ENCODE peak calls at places on chromosomes 5 and 9, in eight cellular contexts. One of them, this sample, is unnamed.

GRCh38 chr9:38687389-38687842 is 32.5 kb downstream of the FAM240B start:
- DNase-seq in upper lobe of left lung: peak; percentile 83
- DNase-seq in spleen: peak; percentile 82
- DNase-seq in prostate gland: peak; percentile 66
- DNase-seq in esophagus muscularis mucosa: no peak
- DNase-seq in SK-N-SH: no peak
- DNase-seq in HCT116: peak; percentile 42
- DNase-seq in sigmoid colon: peak; percentile 72
- DNase-seq in this sample: no peak

GRCh38 chr9:80701061-80701460 is 988.3 kb downstream of the TLE1 start:
- DNase-seq in upper lobe of left lung: no peak
- DNase-seq in spleen: no peak
- DNase-seq in prostate gland: no peak
- DNase-seq in esophagus muscularis mucosa: no peak
- DNase-seq in SK-N-SH: no peak
- DNase-seq in HCT116: no peak
- DNase-seq in sigmoid colon: no peak
- DNase-seq in this sample: no peak

GRCh38 chr9:94779693-94780290 is 53.3 kb downstream of the AOPEP start:
- DNase-seq in upper lobe of left lung: no peak
- DNase-seq in spleen: no peak
- DNase-seq in prostate gland: no peak
- DNase-seq in esophagus muscularis mucosa: no peak
- DNase-seq in SK-N-SH: no peak
- DNase-seq in HCT116: no peak
- DNase-seq in sigmoid colon: no peak
- DNase-seq in this sample: no peak

GRCh38 chr5:16675747-16676255 is 59.0 kb upstream of the RETREG1 start:
- DNase-seq in upper lobe of left lung: no peak
- DNase-seq in spleen: no peak
- DNase-seq in prostate gland: no peak
- DNase-seq in esophagus muscularis mucosa: no peak
- DNase-seq in SK-N-SH: no peak
- DNase-seq in HCT116: no peak
- DNase-seq in sigmoid colon: no peak
- DNase-seq in this sample: no peak

GRCh38 chr9:91037511-91038482 is 236.2 kb downstream of the SYK start:
- DNase-seq in upper lobe of left lung: peak; percentile 73
- DNase-seq in spleen: no peak
- DNase-seq in prostate gland: no peak
- DNase-seq in esophagus muscularis mucosa: peak; percentile 91
- DNase-seq in SK-N-SH: peak; percentile 21
- DNase-seq in HCT116: peak; percentile 41
- DNase-seq in sigmoid colon: peak; percentile 89
- DNase-seq in this sample: peak; percentile 89

GRCh38 chr9:107675476-107676264 is 186.1 kb upstream of the KLF4 start:
- DNase-seq in upper lobe of left lung: peak; percentile 41
- DNase-seq in spleen: no peak
- DNase-seq in prostate gland: no peak
- DNase-seq in esophagus muscularis mucosa: no peak
- DNase-seq in SK-N-SH: no peak
- DNase-seq in HCT116: no peak
- DNase-seq in sigmoid colon: no peak
- DNase-seq in this sample: no peak

GRCh38 chr5:149221326-149221725 is 50.3 kb upstream of the AFAP1L1 start:
- DNase-seq in upper lobe of left lung: no peak
- DNase-seq in spleen: no peak
- DNase-seq in prostate gland: no peak
- DNase-seq in esophagus muscularis mucosa: no peak
- DNase-seq in SK-N-SH: no peak
- DNase-seq in HCT116: no peak
- DNase-seq in sigmoid colon: no peak
- DNase-seq in this sample: no peak

GRCh38 chr5:1887400-1888360 is 5.0 kb upstream of the IRX4 start:
- DNase-seq in upper lobe of left lung: no peak
- DNase-seq in spleen: peak; percentile 66
- DNase-seq in prostate gland: no peak
- DNase-seq in esophagus muscularis mucosa: no peak
- DNase-seq in SK-N-SH: no peak
- DNase-seq in HCT116: no peak
- DNase-seq in sigmoid colon: no peak
- DNase-seq in this sample: no peak

GRCh38 chr9:114386886-114387677 is 700 bp downstream of the AKNA start:
- DNase-seq in upper lobe of left lung: peak; percentile 72
- DNase-seq in spleen: peak; percentile 89
- DNase-seq in prostate gland: no peak
- DNase-seq in esophagus muscularis mucosa: no peak
- DNase-seq in SK-N-SH: no peak
- DNase-seq in HCT116: no peak
- DNase-seq in sigmoid colon: peak; percentile 81
- DNase-seq in this sample: peak; percentile 85

GRCh38 chr5:39072915-39073758 is 1.1 kb downstream of the RICTOR start:
- DNase-seq in upper lobe of left lung: peak; percentile 65
- DNase-seq in spleen: no peak
- DNase-seq in prostate gland: peak; percentile 39
- DNase-seq in esophagus muscularis mucosa: no peak
- DNase-seq in SK-N-SH: peak; percentile 68
- DNase-seq in HCT116: no peak
- DNase-seq in sigmoid colon: no peak
- DNase-seq in this sample: no peak

GRCh38 chr5:79562351-79563246 is 48.7 kb upstream of the HOMER1 start:
- DNase-seq in upper lobe of left lung: no peak
- DNase-seq in spleen: no peak
- DNase-seq in prostate gland: no peak
- DNase-seq in esophagus muscularis mucosa: no peak
- DNase-seq in SK-N-SH: no peak
- DNase-seq in HCT116: no peak
- DNase-seq in sigmoid colon: no peak
- DNase-seq in this sample: no peak

GRCh38 chr9:36492849-36493248 is 79.8 kb upstream of the MELK start:
- DNase-seq in upper lobe of left lung: no peak
- DNase-seq in spleen: no peak
- DNase-seq in prostate gland: no peak
- DNase-seq in esophagus muscularis mucosa: no peak
- DNase-seq in SK-N-SH: no peak
- DNase-seq in HCT116: no peak
- DNase-seq in sigmoid colon: no peak
- DNase-seq in this sample: no peak

GRCh38 chr9:35341585-35341984 is 148.3 kb upstream of the RUSC2 start:
- DNase-seq in upper lobe of left lung: peak; percentile 75
- DNase-seq in spleen: no peak
- DNase-seq in prostate gland: no peak
- DNase-seq in esophagus muscularis mucosa: no peak
- DNase-seq in SK-N-SH: no peak
- DNase-seq in HCT116: no peak
- DNase-seq in sigmoid colon: peak; percentile 66
- DNase-seq in this sample: no peak

GRCh38 chr5:40502045-40502444 is 177.7 kb upstream of the PTGER4 start:
- DNase-seq in upper lobe of left lung: no peak
- DNase-seq in spleen: no peak
- DNase-seq in prostate gland: no peak
- DNase-seq in esophagus muscularis mucosa: no peak
- DNase-seq in SK-N-SH: no peak
- DNase-seq in HCT116: no peak
- DNase-seq in sigmoid colon: no peak
- DNase-seq in this sample: no peak

GRCh38 chr5:83988293-83988685 is 267.6 kb upstream of the HAPLN1 start:
- DNase-seq in upper lobe of left lung: no peak
- DNase-seq in spleen: no peak
- DNase-seq in prostate gland: no peak
- DNase-seq in esophagus muscularis mucosa: no peak
- DNase-seq in SK-N-SH: no peak
- DNase-seq in HCT116: no peak
- DNase-seq in sigmoid colon: no peak
- DNase-seq in this sample: no peak

GRCh38 chr5:83983852-83984251 is 263.2 kb upstream of the HAPLN1 start:
- DNase-seq in upper lobe of left lung: no peak
- DNase-seq in spleen: no peak
- DNase-seq in prostate gland: no peak
- DNase-seq in esophagus muscularis mucosa: no peak
- DNase-seq in SK-N-SH: no peak
- DNase-seq in HCT116: no peak
- DNase-seq in sigmoid colon: no peak
- DNase-seq in this sample: no peak

GRCh38 chr5:83991566-83992224 is 271.0 kb upstream of the HAPLN1 start:
- DNase-seq in upper lobe of left lung: no peak
- DNase-seq in spleen: no peak
- DNase-seq in prostate gland: no peak
- DNase-seq in esophagus muscularis mucosa: no peak
- DNase-seq in SK-N-SH: no peak
- DNase-seq in HCT116: no peak
- DNase-seq in sigmoid colon: no peak
- DNase-seq in this sample: no peak

DNA sequence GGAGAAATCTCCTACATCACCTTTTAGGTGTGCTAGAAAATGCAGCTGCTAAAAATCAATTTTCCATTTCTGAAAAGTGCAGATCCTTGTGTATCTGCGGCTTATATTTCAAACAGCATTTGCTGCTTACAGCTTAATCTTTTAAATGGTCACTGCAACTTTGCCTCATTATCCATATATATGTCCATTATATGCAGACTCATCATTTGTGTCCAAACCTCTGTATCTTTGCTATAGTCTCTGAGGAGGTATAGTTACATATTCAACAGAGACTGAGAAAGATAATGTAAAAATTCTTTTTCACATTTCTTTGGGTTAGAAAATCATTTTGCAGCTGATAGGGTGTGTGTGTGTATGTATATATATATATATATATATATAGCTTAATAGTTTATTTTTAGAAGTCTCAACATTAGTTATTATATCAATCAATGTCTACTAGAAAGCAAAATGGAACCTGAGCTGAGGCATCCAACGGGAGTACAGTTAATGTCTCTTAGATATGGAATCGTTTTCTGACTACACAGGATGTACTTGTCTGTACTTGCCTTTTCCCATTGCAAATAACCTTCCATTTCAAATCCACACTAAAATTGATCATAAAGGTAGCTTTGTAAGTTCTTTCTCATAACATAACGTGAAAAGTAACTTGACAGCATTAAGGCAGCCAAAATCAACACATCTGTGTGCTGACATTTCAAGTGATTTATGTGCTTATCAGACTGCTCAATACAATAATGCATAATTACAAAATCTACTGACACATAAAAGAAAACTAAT is 267.0 kb upstream of the HAPLN1 start:
- DNase-seq in upper lobe of left lung: no peak
- DNase-seq in spleen: no peak
- DNase-seq in prostate gland: no peak
- DNase-seq in esophagus muscularis mucosa: no peak
- DNase-seq in SK-N-SH: no peak
- DNase-seq in HCT116: no peak
- DNase-seq in sigmoid colon: no peak
- DNase-seq in this sample: no peak
- TF ChIP-seq POLR2AphosphoS5 in upper lobe of left lung: no peak
- TF ChIP-seq POLR2AphosphoS5 in spleen: no peak
- TF ChIP-seq POLR2AphosphoS5 in prostate gland: no peak
- TF ChIP-seq POLR2AphosphoS5 in esophagus muscularis mucosa: no peak
- TF ChIP-seq POLR2AphosphoS5 in SK-N-SH: no peak
- TF ChIP-seq POLR2AphosphoS5 in HCT116: no peak
- TF ChIP-seq POLR2AphosphoS5 in sigmoid colon: no peak
- TF ChIP-seq POLR2AphosphoS5 in this sample: no peak

DNA sequence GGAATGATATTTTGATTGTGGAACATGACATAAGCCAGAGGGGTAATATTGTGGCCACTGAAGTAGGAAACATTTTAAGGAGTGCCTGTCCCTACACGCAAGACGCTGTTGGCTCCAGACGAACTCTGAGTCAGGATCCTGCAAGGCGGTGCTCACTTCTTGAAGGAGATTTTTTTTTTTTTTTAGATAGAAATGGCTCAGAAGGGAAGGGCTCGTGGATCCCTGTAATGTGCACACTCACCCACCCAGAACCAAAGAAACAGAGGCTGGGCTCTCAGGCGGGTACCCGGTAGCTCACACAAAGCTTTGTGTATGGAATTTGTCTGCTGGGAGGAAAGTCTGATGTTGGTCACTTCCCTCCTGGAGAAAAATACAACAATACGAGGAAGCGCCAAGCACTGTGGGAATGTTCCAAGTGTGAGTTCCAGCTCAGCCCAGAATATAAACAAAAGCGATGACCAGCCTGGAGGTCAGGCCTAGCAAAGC is 25.7 kb downstream of the RAPGEF1 start:
- DNase-seq in upper lobe of left lung: peak; percentile 63
- DNase-seq in spleen: no peak
- DNase-seq in prostate gland: peak; percentile 65
- DNase-seq in esophagus muscularis mucosa: no peak
- DNase-seq in SK-N-SH: no peak
- DNase-seq in HCT116: no peak
- DNase-seq in sigmoid colon: peak; percentile 90
- DNase-seq in this sample: peak; percentile 81
- H3K4me1 ChIP-seq in upper lobe of left lung: peaks cover 81% of the 10 kb centered on the region
- H3K4me1 ChIP-seq in spleen: peaks cover 18% of the 10 kb centered on the region
- H3K4me1 ChIP-seq in prostate gland: no peaks in the 10 kb centered on the region
- H3K4me1 ChIP-seq in esophagus muscularis mucosa: peaks cover 92% of the 10 kb centered on the region
- H3K4me1 ChIP-seq in SK-N-SH: peaks cover 5% of the 10 kb centered on the region
- H3K4me1 ChIP-seq in HCT116: no peaks in the 10 kb centered on the region
- H3K4me1 ChIP-seq in sigmoid colon: peaks cover 46% of the 10 kb centered on the region
- H3K4me1 ChIP-seq in this sample: peaks cover 59% of the 10 kb centered on the region

GRCh38 chr5:143924311-143924710 is 112.3 kb downstream of the HMHB1 start:
- DNase-seq in upper lobe of left lung: no peak
- DNase-seq in spleen: no peak
- DNase-seq in prostate gland: no peak
- DNase-seq in esophagus muscularis mucosa: no peak
- DNase-seq in SK-N-SH: no peak
- DNase-seq in HCT116: no peak
- DNase-seq in sigmoid colon: no peak
- DNase-seq in this sample: no peak

GRCh38 chr5:143923634-143924265 is 111.8 kb downstream of the HMHB1 start:
- DNase-seq in upper lobe of left lung: no peak
- DNase-seq in spleen: no peak
- DNase-seq in prostate gland: no peak
- DNase-seq in esophagus muscularis mucosa: no peak
- DNase-seq in SK-N-SH: no peak
- DNase-seq in HCT116: no peak
- DNase-seq in sigmoid colon: no peak
- DNase-seq in this sample: no peak

GRCh38 chr5:143920772-143921171 is 108.8 kb downstream of the HMHB1 start:
- DNase-seq in upper lobe of left lung: no peak
- DNase-seq in spleen: no peak
- DNase-seq in prostate gland: no peak
- DNase-seq in esophagus muscularis mucosa: no peak
- DNase-seq in SK-N-SH: no peak
- DNase-seq in HCT116: no peak
- DNase-seq in sigmoid colon: no peak
- DNase-seq in this sample: no peak

GRCh38 chr5:143922718-143923117 is 110.8 kb downstream of the HMHB1 start:
- DNase-seq in upper lobe of left lung: no peak
- DNase-seq in spleen: no peak
- DNase-seq in prostate gland: no peak
- DNase-seq in esophagus muscularis mucosa: no peak
- DNase-seq in SK-N-SH: no peak
- DNase-seq in HCT116: no peak
- DNase-seq in sigmoid colon: no peak
- DNase-seq in this sample: no peak

GRCh38 chr5:143921525-143922311 is 109.8 kb downstream of the HMHB1 start:
- DNase-seq in upper lobe of left lung: no peak
- DNase-seq in spleen: no peak
- DNase-seq in prostate gland: no peak
- DNase-seq in esophagus muscularis mucosa: no peak
- DNase-seq in SK-N-SH: no peak
- DNase-seq in HCT116: no peak
- DNase-seq in sigmoid colon: no peak
- DNase-seq in this sample: no peak
- TF ChIP-seq POLR2AphosphoS5 in upper lobe of left lung: no peak
- TF ChIP-seq POLR2AphosphoS5 in spleen: no peak
- TF ChIP-seq POLR2AphosphoS5 in prostate gland: no peak
- TF ChIP-seq POLR2AphosphoS5 in esophagus muscularis mucosa: no peak
- TF ChIP-seq POLR2AphosphoS5 in SK-N-SH: peak; percentile 71
- TF ChIP-seq POLR2AphosphoS5 in HCT116: no peak
- TF ChIP-seq POLR2AphosphoS5 in sigmoid colon: peak; percentile 19
- TF ChIP-seq POLR2AphosphoS5 in this sample: peak; percentile 41

GRCh38 chr5:169905017-169905416 is 75.3 kb downstream of the INSYN2B start:
- DNase-seq in upper lobe of left lung: no peak
- DNase-seq in spleen: no peak
- DNase-seq in prostate gland: no peak
- DNase-seq in esophagus muscularis mucosa: no peak
- DNase-seq in SK-N-SH: no peak
- DNase-seq in HCT116: no peak
- DNase-seq in sigmoid colon: no peak
- DNase-seq in this sample: no peak
- H3K4me1 ChIP-seq in upper lobe of left lung: no peaks in the 10 kb centered on the region
- H3K4me1 ChIP-seq in spleen: no peaks in the 10 kb centered on the region
- H3K4me1 ChIP-seq in prostate gland: no peaks in the 10 kb centered on the region
- H3K4me1 ChIP-seq in esophagus muscularis mucosa: no peaks in the 10 kb centered on the region
- H3K4me1 ChIP-seq in SK-N-SH: peaks cover 10% of the 10 kb centered on the region
- H3K4me1 ChIP-seq in HCT116: no peaks in the 10 kb centered on the region
- H3K4me1 ChIP-seq in sigmoid colon: no peaks in the 10 kb centered on the region
- H3K4me1 ChIP-seq in this sample: no peaks in the 10 kb centered on the region